ENCODE peak calls at places on chromosomes 1 and 21, in five cellular contexts. One of them, this sample, is unnamed.

GRCh38 chr1:186763107-186763506 is 65.6 kb upstream of the PLA2G4A start:
- DNase-seq in uterus: no peak
- DNase-seq in tibial nerve: no peak
- DNase-seq in ovary: no peak
- DNase-seq in IMR-90: peak; percentile 83
- DNase-seq in this sample: no peak

GRCh38 chr1:40662864-40663263 is 2.6 kb downstream of the RIMS3 start:
- DNase-seq in uterus: no peak
- DNase-seq in tibial nerve: no peak
- DNase-seq in ovary: no peak
- DNase-seq in IMR-90: peak; percentile 5
- DNase-seq in this sample: no peak

GRCh38 chr1:177732178-177732577 is 237.7 kb downstream of the SEC16B start:
- DNase-seq in uterus: no peak
- DNase-seq in tibial nerve: no peak
- DNase-seq in ovary: no peak
- DNase-seq in IMR-90: no peak
- DNase-seq in this sample: no peak

GRCh38 chr1:236303675-236304074 is 21.9 kb upstream of the ERO1B start:
- DNase-seq in uterus: no peak
- DNase-seq in tibial nerve: no peak
- DNase-seq in ovary: no peak
- DNase-seq in IMR-90: no peak
- DNase-seq in this sample: no peak

GRCh38 chr1:228494970-228495853 is 8.0 kb downstream of the RNF187 start:
- DNase-seq in uterus: no peak
- DNase-seq in tibial nerve: no peak
- DNase-seq in ovary: no peak
- DNase-seq in IMR-90: no peak
- DNase-seq in this sample: no peak

GRCh38 chr1:201493757-201494617 is 12.9 kb downstream of the CSRP1 start:
- DNase-seq in uterus: peak; percentile 78
- DNase-seq in tibial nerve: no peak
- DNase-seq in ovary: peak; percentile 64
- DNase-seq in IMR-90: peak; percentile 79
- DNase-seq in this sample: peak; percentile 73

GRCh38 chr1:105872761-105873286 is 1183.7 kb upstream of the PRMT6 start:
- DNase-seq in uterus: no peak
- DNase-seq in tibial nerve: no peak
- DNase-seq in ovary: no peak
- DNase-seq in IMR-90: no peak
- DNase-seq in this sample: no peak

GRCh38 chr1:227356582-227357228 is 38.4 kb upstream of the CDC42BPA start:
- DNase-seq in uterus: no peak
- DNase-seq in tibial nerve: no peak
- DNase-seq in ovary: no peak
- DNase-seq in IMR-90: no peak
- DNase-seq in this sample: no peak

GRCh38 chr1:236768601-236769000 is 26.5 kb upstream of the MTR start:
- DNase-seq in uterus: no peak
- DNase-seq in tibial nerve: no peak
- DNase-seq in ovary: no peak
- DNase-seq in IMR-90: no peak
- DNase-seq in this sample: no peak

GRCh38 chr1:214402583-214403216 is 121.7 kb downstream of the SMYD2 start:
- DNase-seq in uterus: no peak
- DNase-seq in tibial nerve: no peak
- DNase-seq in ovary: no peak
- DNase-seq in IMR-90: peak; percentile 57
- DNase-seq in this sample: no peak

GRCh38 chr1:234758851-234759250 is 148.9 kb upstream of the IRF2BP2 start:
- DNase-seq in uterus: no peak
- DNase-seq in tibial nerve: no peak
- DNase-seq in ovary: no peak
- DNase-seq in IMR-90: peak; percentile 69
- DNase-seq in this sample: no peak

GRCh38 chr1:41713141-41713540 is 205.6 kb downstream of the HIVEP3 start:
- DNase-seq in uterus: no peak
- DNase-seq in tibial nerve: no peak
- DNase-seq in ovary: no peak
- DNase-seq in IMR-90: no peak
- DNase-seq in this sample: no peak

GRCh38 chr1:183234660-183235476 is 48.8 kb downstream of the LAMC2 start:
- DNase-seq in uterus: peak; percentile 81
- DNase-seq in tibial nerve: peak; percentile 47
- DNase-seq in ovary: peak; percentile 85
- DNase-seq in IMR-90: peak; percentile 98
- DNase-seq in this sample: peak; percentile 83

GRCh38 chr1:115567431-115567830 is 74.3 kb upstream of the VANGL1 start:
- DNase-seq in uterus: no peak
- DNase-seq in tibial nerve: no peak
- DNase-seq in ovary: no peak
- DNase-seq in IMR-90: no peak
- DNase-seq in this sample: no peak

GRCh38 chr1:216325946-216326345 is 97.3 kb downstream of the USH2A start:
- DNase-seq in uterus: no peak
- DNase-seq in tibial nerve: no peak
- DNase-seq in ovary: no peak
- DNase-seq in IMR-90: peak; percentile 3
- DNase-seq in this sample: no peak

GRCh38 chr1:55669308-55669707 is 454.1 kb upstream of the USP24 start:
- DNase-seq in uterus: peak; percentile 46
- DNase-seq in tibial nerve: no peak
- DNase-seq in ovary: peak; percentile 51
- DNase-seq in IMR-90: peak; percentile 72
- DNase-seq in this sample: no peak

GRCh38 chr21:36704281-36704957 is 5.5 kb downstream of the SIM2 start:
- DNase-seq in uterus: no peak
- DNase-seq in tibial nerve: no peak
- DNase-seq in ovary: no peak
- DNase-seq in IMR-90: peak; percentile 4
- DNase-seq in this sample: no peak

GRCh38 chr1:22320703-22321344 is 130.8 kb upstream of the ZBTB40 start:
- DNase-seq in uterus: no peak
- DNase-seq in tibial nerve: no peak
- DNase-seq in ovary: no peak
- DNase-seq in IMR-90: no peak
- DNase-seq in this sample: no peak

GRCh38 chr1:85656256-85656655 is 52.0 kb downstream of the ZNHIT6 start:
- DNase-seq in uterus: no peak
- DNase-seq in tibial nerve: no peak
- DNase-seq in ovary: no peak
- DNase-seq in IMR-90: peak; percentile 75
- DNase-seq in this sample: no peak

GRCh38 chr1:186066411-186066810 is 308.6 kb downstream of the TPR start:
- DNase-seq in uterus: no peak
- DNase-seq in tibial nerve: no peak
- DNase-seq in ovary: no peak
- DNase-seq in IMR-90: no peak
- DNase-seq in this sample: no peak

GRCh38 chr1:245310605-245311531 is 156.1 kb downstream of the KIF26B start:
- DNase-seq in uterus: no peak
- DNase-seq in tibial nerve: no peak
- DNase-seq in ovary: no peak
- DNase-seq in IMR-90: no peak
- DNase-seq in this sample: no peak

GRCh38 chr1:7294636-7295035 is 476.5 kb upstream of the VAMP3 start:
- DNase-seq in uterus: no peak
- DNase-seq in tibial nerve: no peak
- DNase-seq in ovary: no peak
- DNase-seq in IMR-90: no peak
- DNase-seq in this sample: no peak

GRCh38 chr1:180611016-180611930 is 20.5 kb upstream of the XPR1 start:
- DNase-seq in uterus: peak; percentile 18
- DNase-seq in tibial nerve: no peak
- DNase-seq in ovary: no peak
- DNase-seq in IMR-90: peak; percentile 87
- DNase-seq in this sample: no peak

GRCh38 chr21:39385299-39386145 is 36.6 kb upstream of the HMGN1 start:
- DNase-seq in uterus: peak; percentile 79
- DNase-seq in tibial nerve: peak; percentile 38
- DNase-seq in ovary: peak; percentile 79
- DNase-seq in IMR-90: peak; percentile 75
- DNase-seq in this sample: peak; percentile 51

GRCh38 chr1:47711211-47711847 is 273.5 kb downstream of the FOXD2 start:
- DNase-seq in uterus: no peak
- DNase-seq in tibial nerve: no peak
- DNase-seq in ovary: no peak
- DNase-seq in IMR-90: no peak
- DNase-seq in this sample: no peak

GRCh38 chr1:1173061-1173792 is 453 bp upstream of the TTLL10 start:
- DNase-seq in uterus: no peak
- DNase-seq in tibial nerve: no peak
- DNase-seq in ovary: no peak
- DNase-seq in IMR-90: no peak
- DNase-seq in this sample: no peak

GRCh38 chr1:226985839-226986463 is 45.9 kb downstream of the COQ8A start:
- DNase-seq in uterus: no peak
- DNase-seq in tibial nerve: no peak
- DNase-seq in ovary: peak; percentile 20
- DNase-seq in IMR-90: no peak
- DNase-seq in this sample: no peak

GRCh38 chr1:5708266-5708978 is 283.8 kb downstream of the NPHP4 start:
- DNase-seq in uterus: no peak
- DNase-seq in tibial nerve: no peak
- DNase-seq in ovary: no peak
- DNase-seq in IMR-90: no peak
- DNase-seq in this sample: no peak

GRCh38 chr1:10575616-10576015 is 100.9 kb downstream of the PEX14 start:
- DNase-seq in uterus: no peak
- DNase-seq in tibial nerve: no peak
- DNase-seq in ovary: no peak
- DNase-seq in IMR-90: peak; percentile 79
- DNase-seq in this sample: no peak

GRCh38 chr1:206911064-206911663 is 10.6 kb downstream of the FCMR start:
- DNase-seq in uterus: no peak
- DNase-seq in tibial nerve: no peak
- DNase-seq in ovary: peak; percentile 34
- DNase-seq in IMR-90: peak; percentile 78
- DNase-seq in this sample: peak; percentile 39

GRCh38 chr21:29077651-29078090 is 4.2 kb upstream of the CCT8 start:
- DNase-seq in uterus: no peak
- DNase-seq in tibial nerve: no peak
- DNase-seq in ovary: no peak
- DNase-seq in IMR-90: peak; percentile 48
- DNase-seq in this sample: peak; percentile 26

GRCh38 chr1:211174375-211174774 is 40.4 kb upstream of the KCNH1 start:
- DNase-seq in uterus: no peak
- DNase-seq in tibial nerve: no peak
- DNase-seq in ovary: no peak
- DNase-seq in IMR-90: no peak
- DNase-seq in this sample: no peak

GRCh38 chr1:173507205-173507846 is 30.2 kb downstream of the PRDX6 start:
- DNase-seq in uterus: no peak
- DNase-seq in tibial nerve: no peak
- DNase-seq in ovary: no peak
- DNase-seq in IMR-90: peak; percentile 76
- DNase-seq in this sample: no peak

GRCh38 chr1:232635778-232636356 is 5.9 kb upstream of the SIPA1L2 start:
- DNase-seq in uterus: no peak
- DNase-seq in tibial nerve: no peak
- DNase-seq in ovary: no peak
- DNase-seq in IMR-90: peak; percentile 70
- DNase-seq in this sample: no peak

DNA sequence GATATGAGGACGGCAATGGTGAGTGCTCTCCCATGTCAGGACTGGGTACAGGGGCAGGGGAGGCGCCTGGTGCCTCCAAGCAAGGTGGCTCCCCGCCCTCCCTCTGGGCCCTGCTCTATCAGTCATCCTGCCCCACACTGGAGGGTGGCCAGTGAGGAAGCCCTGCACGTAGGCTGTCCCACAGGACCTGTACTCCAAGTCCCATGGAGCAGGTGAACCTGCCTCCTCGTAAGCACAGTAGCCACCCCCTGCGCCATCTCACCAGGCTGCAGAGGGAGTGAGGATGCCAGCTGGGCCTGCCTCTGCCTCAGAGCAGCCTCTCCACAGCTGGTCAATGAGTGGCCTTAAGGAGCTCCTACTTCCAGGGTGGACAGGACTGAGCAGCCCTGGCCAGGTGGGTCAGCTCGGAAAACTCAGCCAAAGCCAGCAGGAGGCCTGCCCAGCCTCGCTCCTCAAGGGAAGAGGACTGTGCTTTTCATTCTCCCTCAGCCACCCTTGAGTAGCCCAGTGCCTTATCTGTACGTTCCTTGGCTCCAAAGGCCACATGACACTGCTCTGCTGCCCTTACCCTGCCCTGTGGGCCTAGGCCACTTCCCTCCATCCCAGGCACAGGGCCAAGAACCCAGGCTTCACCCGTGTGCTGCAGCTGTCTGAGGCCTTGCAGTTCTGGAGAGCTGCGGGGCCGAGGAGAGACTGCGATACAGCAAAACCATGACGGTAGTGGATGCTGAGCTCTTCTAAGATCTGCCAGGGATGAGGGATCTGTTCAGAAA is 39.6 kb downstream of the SLC45A1 start:
- DNase-seq in uterus: peak; percentile 13
- DNase-seq in tibial nerve: no peak
- DNase-seq in ovary: no peak
- DNase-seq in IMR-90: no peak
- DNase-seq in this sample: no peak
- TF ChIP-seq POLR2A in uterus: no peak
- TF ChIP-seq POLR2A in tibial nerve: no peak
- TF ChIP-seq POLR2A in ovary: no peak
- TF ChIP-seq POLR2A in IMR-90: no peak
- TF ChIP-seq POLR2A in this sample: no peak

GRCh38 chr1:200384818-200385390 is 24.9 kb downstream of the ZNF281 start:
- DNase-seq in uterus: no peak
- DNase-seq in tibial nerve: no peak
- DNase-seq in ovary: no peak
- DNase-seq in IMR-90: no peak
- DNase-seq in this sample: no peak
- H3K4me1 ChIP-seq in uterus: no peaks in the 10 kb centered on the region
- H3K4me1 ChIP-seq in tibial nerve: no peaks in the 10 kb centered on the region
- H3K4me1 ChIP-seq in ovary: no peaks in the 10 kb centered on the region
- H3K4me1 ChIP-seq in IMR-90: peaks cover 4% of the 10 kb centered on the region
- H3K4me1 ChIP-seq in this sample: no peaks in the 10 kb centered on the region

GRCh38 chr1:101298663-101299062 is 61.8 kb downstream of the S1PR1 start:
- DNase-seq in uterus: no peak
- DNase-seq in tibial nerve: no peak
- DNase-seq in ovary: no peak
- DNase-seq in IMR-90: no peak
- DNase-seq in this sample: no peak
- TF ChIP-seq POLR2A in uterus: no peak
- TF ChIP-seq POLR2A in tibial nerve: no peak
- TF ChIP-seq POLR2A in ovary: no peak
- TF ChIP-seq POLR2A in IMR-90: no peak
- TF ChIP-seq POLR2A in this sample: no peak

GRCh38 chr1:2469103-2469940 is 6.8 kb upstream of the PLCH2 start:
- DNase-seq in uterus: no peak
- DNase-seq in tibial nerve: no peak
- DNase-seq in ovary: no peak
- DNase-seq in IMR-90: no peak
- DNase-seq in this sample: no peak
- H3K4me1 ChIP-seq in uterus: no peaks in the 10 kb centered on the region
- H3K4me1 ChIP-seq in tibial nerve: peaks cover 9% of the 10 kb centered on the region
- H3K4me1 ChIP-seq in ovary: no peaks in the 10 kb centered on the region
- H3K4me1 ChIP-seq in IMR-90: no peaks in the 10 kb centered on the region
- H3K4me1 ChIP-seq in this sample: peaks cover 6% of the 10 kb centered on the region